ENCODE peak calls at places on chromosomes 2 and 18, in seven cellular contexts. C, X, Y, I, B, G and W are unnamed samples.
A peak's percentile ranks its signal among the peaks of the same experiment; 100 is the strongest.

GRCh38 chr18:24995056-24995455 is 356.9 kb downstream of the ZNF521 start:
- DNase-seq in C (no peak), X (no peak), Y (no peak), I (no peak), B (no peak), G (no peak), W (no peak)

GRCh38 chr2:179340678-179341077 is 76.0 kb upstream of the SESTD1 start:
- DNase-seq in C (peak; percentile 4), X (no peak), Y (no peak), I (peak; percentile 25), B (peak; percentile 9), G (no peak), W (no peak)

GRCh38 chr2:48471048-48471474 is 58.9 kb upstream of the STON1 start:
- DNase-seq in C (peak; percentile 57), X (no peak), Y (no peak), I (peak; percentile 20), B (peak; percentile 38), G (no peak), W (no peak)

GRCh38 chr18:44423826-44424225 is 256.9 kb upstream of the SETBP1 start:
- DNase-seq in C (no peak), X (no peak), Y (no peak), I (no peak), B (no peak), G (no peak), W (no peak)

GRCh38 chr2:71460595-71461303 is 7.4 kb downstream of the DYSF start:
- DNase-seq in C (no peak), X (no peak), Y (no peak), I (peak; percentile 22), B (no peak), G (no peak), W (no peak)

GRCh38 chr2:68435605-68436004 is 31.5 kb downstream of the FBXO48 start:
- DNase-seq in C (no peak), X (no peak), Y (no peak), I (no peak), B (no peak), G (no peak), W (no peak)

GRCh38 chr2:61634512-61634911 is 96.4 kb upstream of the XPO1 start:
- DNase-seq in C (no peak), X (no peak), Y (no peak), I (no peak), B (no peak), G (no peak), W (no peak)

GRCh38 chr2:159828736-159829135 is 30.7 kb upstream of the CD302 start:
- DNase-seq in C (no peak), X (no peak), Y (no peak), I (no peak), B (no peak), G (no peak), W (no peak)

GRCh38 chr2:153360239-153360638 is 118.3 kb downstream of the RPRM start:
- DNase-seq in C (no peak), X (no peak), Y (no peak), I (no peak), B (no peak), G (no peak), W (no peak)

GRCh38 chr2:5373200-5373599 is 319.0 kb upstream of the SOX11 start:
- DNase-seq in C (no peak), X (no peak), Y (no peak), I (peak; percentile 68), B (no peak), G (no peak), W (no peak)

GRCh38 chr2:85131116-85131515 is 2.1 kb upstream of the TCF7L1 start:
- DNase-seq in C (no peak), X (no peak), Y (no peak), I (peak; percentile 13), B (no peak), G (no peak), W (no peak)

GRCh38 chr2:148903946-148904345 is 28.9 kb downstream of the KIF5C start:
- DNase-seq in C (no peak), X (no peak), Y (no peak), I (peak; percentile 83), B (no peak), G (no peak), W (no peak)